ENCODE peak calls at places on chromosomes 2 and 18, in eight cellular contexts. I is H54, J is A549, V is esophagus squamous epithelium, T is uterus, H is sigmoid colon, W is suprapubic skin, C is heart left ventricle. Z is an unnamed sample.

GRCh38 chr2:238682536-238682935 is 165.3 kb upstream of the TWIST2 start:
- DNase-seq in V (no peak), I (no peak), H (no peak), C (no peak), J (no peak), T (no peak), W (no peak), Z (no peak)

GRCh38 chr2:183993052-183993451 is 605.3 kb upstream of the ZNF804A start:
- DNase-seq in H (no peak), J (no peak), W (no peak), C (no peak), V (no peak), I (no peak), T (no peak), Z (no peak)

GRCh38 chr2:166230024-166230723 is 102.4 kb upstream of the SCN1A start:
- DNase-seq in J (no peak), T (no peak), W (no peak), I (no peak), H (no peak), C (no peak), V (no peak), Z (peak; percentile 52)

GRCh38 chr18:60568211-60568610 is 195.6 kb upstream of the MC4R start:
- DNase-seq in I (no peak), W (no peak), C (no peak), J (no peak), V (no peak), H (no peak), T (no peak), Z (no peak)

GRCh38 chr2:17636989-17637906 is 96.8 kb downstream of the VSNL1 start:
- DNase-seq in H (no peak), J (no peak), V (no peak), I (no peak), T (no peak), W (no peak), C (no peak), Z (no peak)

GRCh38 chr2:196376984-196377877 is 205.9 kb upstream of the STK17B start:
- DNase-seq in T (no peak), V (no peak), W (no peak), H (no peak), J (no peak), C (no peak), I (no peak), Z (no peak)

GRCh38 chr2:70472256-70472905 is 81.2 kb downstream of the TGFA start:
- DNase-seq in C (no peak), V (no peak), H (no peak), J (no peak), T (no peak), W (no peak), I (no peak), Z (no peak)

GRCh38 chr18:69817335-69817935 is 130.2 kb downstream of the CD226 start:
- DNase-seq in C (no peak), J (no peak), V (no peak), H (no peak), T (no peak), I (no peak), W (no peak), Z (no peak)

GRCh38 chr2:151459368-151459767 is 49.7 kb downstream of the RIF1 start:
- DNase-seq in T (no peak), W (no peak), C (no peak), V (no peak), H (no peak), J (no peak), I (no peak), Z (no peak)

GRCh38 chr2:160494243-160494642 is 636 bp upstream of the RBMS1 start:
- DNase-seq in J (no peak), V (no peak), W (no peak), T (peak; percentile 23), H (no peak), I (no peak), C (no peak), Z (no peak)

GRCh38 chr2:38387887-38388286 is 10.8 kb upstream of the ATL2 start:
- DNase-seq in I (no peak), J (no peak), W (no peak), H (no peak), T (no peak), C (no peak), V (no peak), Z (no peak)

GRCh38 chr2:241110607-241111442 is 8.7 kb upstream of the MTERF4 start:
- DNase-seq in W (peak; percentile 54), J (no peak), I (no peak), T (no peak), H (peak; percentile 33), C (no peak), V (no peak), Z (no peak)

GRCh38 chr18:8989855-8990254 is 112.6 kb upstream of the NDUFV2 start:
- DNase-seq in J (no peak), H (no peak), W (no peak), V (no peak), I (no peak), T (no peak), C (no peak), Z (peak; percentile 30)

GRCh38 chr2:159637988-159638501 is 21.7 kb upstream of the BAZ2B start:
- DNase-seq in T (no peak), W (no peak), H (no peak), V (no peak), J (no peak), I (no peak), C (no peak), Z (no peak)

GRCh38 chr2:234919711-234920110 is 32.1 kb upstream of the SH3BP4 start:
- DNase-seq in W (no peak), C (no peak), T (no peak), V (no peak), I (peak; percentile 32), J (no peak), H (no peak), Z (no peak)

GRCh38 chr2:677056-677949 is at the start of gene TMEM18:
- DNase-seq in V (peak; percentile 99), H (peak; percentile 98), T (peak; percentile 97), W (peak; percentile 95), J (peak; percentile 92), C (peak; percentile 93), I (peak; percentile 86), Z (peak; percentile 96)

GRCh38 chr2:45459860-45460259 is 151.2 kb downstream of the SRBD1 start:
- DNase-seq in I (no peak), H (no peak), T (peak; percentile 15), C (no peak), W (peak; percentile 55), J (no peak), V (no peak), Z (peak; percentile 15)

GRCh38 chr18:11948852-11949523 is 32.3 kb upstream of the IMPA2 start:
- DNase-seq in H (no peak), V (no peak), I (no peak), C (no peak), W (no peak), T (no peak), J (no peak), Z (no peak)

GRCh38 chr18:59536181-59536580 is 161.0 kb downstream of the CCBE1 start:
- DNase-seq in T (no peak), H (no peak), I (no peak), W (no peak), J (no peak), C (no peak), V (no peak), Z (no peak)
- TF ChIP-seq POLR2A in T (no peak), H (no peak), I (no peak), W (no peak), J (no peak), C (no peak), V (no peak), Z (no peak)

DNA sequence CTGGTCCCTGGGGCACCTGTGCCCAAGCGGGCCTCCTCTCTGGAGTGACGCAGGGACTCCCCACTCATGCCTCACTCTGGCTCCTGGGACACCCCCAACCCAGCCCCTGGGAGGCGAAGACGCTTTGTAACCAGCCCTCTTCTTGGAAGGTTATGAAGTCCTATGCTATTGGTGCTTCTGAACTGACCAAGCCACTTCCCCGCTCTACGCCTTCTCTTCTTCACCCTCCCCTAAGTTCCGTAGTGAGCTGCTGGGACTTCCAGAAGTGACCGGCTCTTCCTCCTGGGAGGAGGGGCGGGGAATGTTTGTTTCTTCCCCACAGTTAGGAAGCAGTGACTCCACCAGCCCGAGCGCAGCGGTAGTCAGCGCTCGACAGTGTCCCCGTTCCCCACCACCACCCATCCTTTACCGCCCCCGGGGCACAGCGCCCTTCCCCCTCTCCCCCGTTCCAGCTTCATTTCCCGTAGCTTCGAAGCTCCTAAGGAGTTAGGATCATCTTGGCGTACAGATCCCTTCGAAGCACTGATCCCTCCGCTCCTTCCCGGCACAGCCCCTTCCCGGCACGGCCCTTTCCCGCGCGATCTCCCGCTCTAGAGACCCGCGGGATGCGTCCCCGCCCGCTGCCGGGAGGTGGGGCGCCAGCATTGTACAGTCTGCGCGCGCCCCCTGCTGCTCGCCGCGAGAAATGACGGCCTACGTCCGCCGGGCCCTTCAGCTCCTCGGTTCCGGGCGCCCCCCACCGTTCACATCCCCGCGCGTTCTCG is 25.3 kb upstream of the NOTO start:
- DNase-seq in H (peak; percentile 95), I (peak; percentile 98), C (peak; percentile 92), W (peak; percentile 94), T (peak; percentile 89), J (peak; percentile 95), V (peak; percentile 36), Z (peak; percentile 89)
- TF ChIP-seq POLR2A in H (no peak), I (peak; percentile 40), C (peak; percentile 33), W (no peak), T (peak; percentile 19), J (peak; percentile 18), V (no peak), Z (no peak)

GRCh38 chr2:9519250-9519649 is 36.4 kb downstream of the ADAM17 start:
- DNase-seq in T (no peak), C (no peak), I (no peak), H (no peak), W (no peak), V (no peak), J (no peak), Z (no peak)

GRCh38 chr2:9518780-9519179 is 36.9 kb downstream of the ADAM17 start:
- DNase-seq in J (no peak), H (no peak), C (no peak), V (no peak), T (no peak), I (no peak), W (no peak), Z (no peak)

GRCh38 chr2:9518163-9518562 is 37.5 kb downstream of the ADAM17 start:
- DNase-seq in V (no peak), H (no peak), I (no peak), J (no peak), T (no peak), C (no peak), W (no peak), Z (no peak)

GRCh38 chr2:9517118-9517782 is 38.4 kb downstream of the ADAM17 start:
- DNase-seq in C (no peak), T (no peak), I (no peak), V (no peak), J (no peak), H (no peak), W (no peak), Z (no peak)
- TF ChIP-seq POLR2A in C (no peak), T (no peak), I (no peak), V (no peak), J (no peak), H (no peak), W (no peak), Z (no peak)

DNA sequence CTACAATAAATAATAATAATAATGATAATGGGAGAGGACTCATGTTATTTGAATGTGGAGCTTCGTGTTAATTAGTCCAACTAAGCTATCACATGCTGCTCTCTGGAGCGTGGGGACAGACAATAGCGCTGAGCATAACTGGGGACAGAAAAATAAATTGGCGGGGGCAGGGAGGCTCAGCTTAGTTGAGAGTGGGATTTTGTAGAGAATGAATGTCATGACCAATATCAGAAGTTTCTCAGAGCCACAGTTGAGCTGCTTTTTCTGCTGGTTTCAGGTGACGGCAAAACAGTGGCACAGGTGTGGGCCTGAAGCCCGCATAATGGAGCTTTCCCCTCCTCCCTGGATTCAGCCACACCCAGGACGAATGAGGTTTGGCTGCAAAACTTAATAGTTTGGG is 111.1 kb upstream of the CAB39 start:
- DNase-seq in V (no peak), C (no peak), W (no peak), I (no peak), T (no peak), H (no peak), J (no peak), Z (no peak)
- TF ChIP-seq POLR2A in V (no peak), C (no peak), W (no peak), I (no peak), T (no peak), H (no peak), J (no peak), Z (no peak)